ENCODE peak calls at places on chromosomes 3 and 15, in nine cellular contexts. V is occipital lobe; U is lower leg skin; P is Daoy; F is posterior vena cava; N is stimulated activated CD4-positive, alpha-beta T cell treated with anti-CD3 and anti-CD28 coated beads, Interleukin-15, amount 100 ng/mL, for 1 hour; H is KBM-7; C is amygdala; Y is SK-MEL-5. K is an unnamed sample.

GRCh38 chr15:100241572-100242479 is 99.9 kb downstream of the ADAMTS17 start:
- DNase-seq in Y (peak), H (peak), C (no peak), N (no peak), V (no peak), P (peak), U (no peak), F (no peak), K (no peak)

GRCh38 chr15:80611543-80612080 is 83.5 kb upstream of the ABHD17C start:
- DNase-seq in N (no peak), U (peak), H (no peak), P (no peak), V (no peak), Y (no peak), F (no peak), C (no peak), K (no peak)

GRCh38 chr3:105368575-105369500 is 2.1 kb downstream of the ALCAM start:
- DNase-seq in V (peak), H (peak), F (peak), P (peak), N (peak), U (peak), C (peak), Y (peak), K (peak)

GRCh38 chr3:140626856-140627255 is 51.0 kb upstream of the TRIM42 start:
- DNase-seq in N (no peak), H (no peak), U (no peak), V (no peak), Y (no peak), C (no peak), F (no peak), P (no peak), K (no peak)

GRCh38 chr15:25946241-25946786 is 83.2 kb upstream of the ATP10A start:
- DNase-seq in C (no peak), U (no peak), P (no peak), H (no peak), Y (no peak), V (no peak), F (no peak), N (no peak), K (no peak)

GRCh38 chr3:5072100-5072816 is 49.8 kb upstream of the ARL8B start:
- DNase-seq in C (no peak), H (no peak), N (no peak), V (no peak), U (peak), P (no peak), Y (peak), F (no peak), K (no peak)

GRCh38 chr3:175432338-175433025 is 573.3 kb downstream of the NAALADL2 start:
- DNase-seq in V (no peak), P (peak), H (no peak), C (no peak), U (no peak), N (no peak), Y (no peak), F (no peak), K (no peak)

GRCh38 chr3:133591271-133591742 is 17.8 kb downstream of the CDV3 start:
- DNase-seq in F (no peak), Y (no peak), U (no peak), N (no peak), C (no peak), V (no peak), H (no peak), P (peak), K (peak)

GRCh38 chr15:67180035-67180434 is 74.4 kb downstream of the AAGAB start:
- DNase-seq in H (no peak), P (peak), Y (no peak), V (no peak), F (peak), N (no peak), U (peak), C (no peak), K (no peak)

GRCh38 chr3:10473581-10474438 is 31.6 kb downstream of the ATP2B2 start:
- DNase-seq in P (no peak), C (no peak), U (no peak), Y (no peak), V (peak), F (no peak), N (no peak), H (no peak), K (no peak)

GRCh38 chr15:49751191-49751590 is 130.3 kb downstream of the DTWD1 start:
- DNase-seq in C (no peak), P (no peak), H (no peak), U (no peak), N (no peak), Y (no peak), V (no peak), F (peak), K (no peak)